ENCODE peak calls at places on chromosomes 12 and 14, in four cellular contexts. O is GM23248, J is HCT116, D is PC-9. N is an unnamed sample. For H3K9me2, the result is how much of the 10 kb centered on the place peaks cover.

GRCh38 chr12:39986674-39987073 is 119.2 kb downstream of the SLC2A13 start:
- DNase-seq in O (no peak), J (no peak), D (no peak), N (no peak)

GRCh38 chr14:80956922-80957321 is 1.5 kb downstream of the TSHR start:
- DNase-seq in O (no peak), J (no peak), D (no peak), N (peak)

GRCh38 chr12:47561746-47562145 is 144.1 kb downstream of the RPAP3 start:
- DNase-seq in O (no peak), J (no peak), D (no peak), N (no peak)

GRCh38 chr12:117646595-117646994 is 285.2 kb upstream of the NOS1 start:
- DNase-seq in O (no peak), J (no peak), D (no peak), N (no peak)

GRCh38 chr14:55356913-55357312 is 54.7 kb downstream of the ATG14 start:
- DNase-seq in O (no peak), J (no peak), D (no peak), N (no peak)

GRCh38 chr12:18400186-18400585 is 138.9 kb downstream of the PIK3C2G start:
- DNase-seq in O (no peak), J (no peak), D (no peak), N (no peak)

GRCh38 chr14:96104469-96105057 is 65.4 kb downstream of the C14orf132 start:
- DNase-seq in O (peak), J (no peak), D (peak), N (no peak)

GRCh38 chr14:61812347-61813100 is 50.3 kb downstream of the SNAPC1 start:
- DNase-seq in O (peak), J (no peak), D (no peak), N (no peak)

DNA sequence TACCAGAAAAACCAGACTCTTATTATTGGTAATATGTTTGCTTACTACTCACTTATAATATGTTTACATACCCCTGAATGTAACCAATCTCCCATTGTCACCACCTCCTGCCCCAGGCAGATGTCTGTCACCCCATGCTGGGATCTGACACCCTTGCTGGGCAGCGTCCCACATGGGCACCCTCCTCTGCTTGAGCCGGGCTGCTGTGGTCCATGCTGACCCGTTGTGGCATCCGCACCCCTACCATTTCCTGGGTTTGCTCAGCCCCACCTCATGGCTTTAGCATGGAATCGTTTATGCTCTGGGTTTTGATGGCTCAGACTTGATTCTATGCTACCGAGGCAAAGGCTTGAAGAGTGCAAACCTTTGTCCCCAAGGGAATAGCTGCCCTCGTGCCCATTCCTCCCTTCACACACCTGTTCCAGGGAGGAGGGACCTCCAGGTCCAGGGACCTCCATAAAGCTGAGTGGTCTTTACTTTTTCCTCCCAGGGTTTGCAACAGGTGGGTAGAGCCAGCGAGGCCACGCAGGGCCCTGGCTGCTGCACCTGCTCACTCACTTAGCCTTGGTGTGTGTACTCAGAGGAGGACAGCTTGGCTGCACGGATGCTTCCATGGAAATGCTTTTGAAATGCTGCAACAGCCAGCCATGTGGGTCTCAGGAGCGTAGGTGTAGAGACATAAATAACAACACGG is 68.7 kb downstream of the PRMT8 start:
- DNase-seq in O (no peak), J (no peak), D (no peak), N (no peak)
- H3K27ac ChIP-seq in O (no peak), J (no peak), D (no peak), N (no peak)

GRCh38 chr14:98458702-98459101 is 813.3 kb downstream of the BCL11B start:
- DNase-seq in O (no peak), J (no peak), D (no peak), N (no peak)
- H3K9me2 ChIP-seq in O (under half), J (under half), D (under half), N (under half)

GRCh38 chr12:22406622-22407021 is 72.1 kb upstream of the ST8SIA1 start:
- DNase-seq in O (peak), J (no peak), D (peak), N (no peak)

GRCh38 chr12:22408605-22409004 is 74.1 kb upstream of the ST8SIA1 start:
- DNase-seq in O (no peak), J (no peak), D (no peak), N (no peak)

GRCh38 chr12:22409071-22409951 is 74.8 kb upstream of the ST8SIA1 start:
- DNase-seq in O (peak), J (no peak), D (no peak), N (no peak)

GRCh38 chr12:22410497-22410896 is 76.0 kb upstream of the ST8SIA1 start:
- DNase-seq in O (no peak), J (peak), D (peak), N (no peak)

DNA sequence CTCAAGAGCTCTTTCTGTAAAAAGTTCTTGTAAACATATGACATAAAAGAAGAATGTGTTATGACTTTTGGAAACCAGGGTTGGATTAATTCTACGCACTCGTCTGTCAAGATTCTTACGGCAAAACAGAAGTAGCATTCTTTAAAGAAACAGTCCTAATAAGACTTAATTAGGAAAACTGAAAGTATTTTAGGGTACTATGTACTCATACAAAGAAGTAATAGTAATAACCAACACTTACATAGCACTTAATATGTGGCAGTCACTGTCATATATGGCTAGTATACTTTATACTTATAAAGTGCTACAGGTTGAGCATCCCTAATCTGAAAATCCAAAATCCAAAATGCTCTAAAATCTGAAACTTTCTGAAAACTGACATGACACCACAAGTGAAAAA is 72.9 kb upstream of the ST8SIA1 start:
- DNase-seq in O (no peak), J (no peak), D (no peak), N (no peak)
- H3K27ac ChIP-seq in O (no peak), J (no peak), D (no peak), N (no peak)

DNA sequence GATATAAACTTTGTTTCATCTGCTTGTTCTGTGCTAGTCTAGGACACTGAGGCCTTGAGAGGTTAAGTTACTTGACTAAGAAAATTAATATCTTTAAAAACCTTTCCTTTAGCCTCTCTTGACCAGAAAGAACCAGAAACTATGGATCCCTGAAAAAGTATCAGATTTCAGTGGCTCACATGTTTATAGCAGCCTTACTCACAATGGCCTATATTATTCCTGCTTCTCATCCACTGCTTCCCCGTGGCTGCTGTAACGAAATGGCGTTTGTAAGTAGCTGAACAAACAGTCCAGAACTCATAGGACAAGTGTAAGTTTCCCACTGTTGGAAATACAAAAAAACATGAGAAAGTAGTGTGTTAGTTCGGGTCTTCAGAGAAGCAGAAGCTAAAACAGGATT is 3.2 kb upstream of the PYGL start:
- DNase-seq in O (peak), J (no peak), D (no peak), N (no peak)
- H3K9me2 ChIP-seq in O (under half), J (under half), D (under half), N (under half)

DNA sequence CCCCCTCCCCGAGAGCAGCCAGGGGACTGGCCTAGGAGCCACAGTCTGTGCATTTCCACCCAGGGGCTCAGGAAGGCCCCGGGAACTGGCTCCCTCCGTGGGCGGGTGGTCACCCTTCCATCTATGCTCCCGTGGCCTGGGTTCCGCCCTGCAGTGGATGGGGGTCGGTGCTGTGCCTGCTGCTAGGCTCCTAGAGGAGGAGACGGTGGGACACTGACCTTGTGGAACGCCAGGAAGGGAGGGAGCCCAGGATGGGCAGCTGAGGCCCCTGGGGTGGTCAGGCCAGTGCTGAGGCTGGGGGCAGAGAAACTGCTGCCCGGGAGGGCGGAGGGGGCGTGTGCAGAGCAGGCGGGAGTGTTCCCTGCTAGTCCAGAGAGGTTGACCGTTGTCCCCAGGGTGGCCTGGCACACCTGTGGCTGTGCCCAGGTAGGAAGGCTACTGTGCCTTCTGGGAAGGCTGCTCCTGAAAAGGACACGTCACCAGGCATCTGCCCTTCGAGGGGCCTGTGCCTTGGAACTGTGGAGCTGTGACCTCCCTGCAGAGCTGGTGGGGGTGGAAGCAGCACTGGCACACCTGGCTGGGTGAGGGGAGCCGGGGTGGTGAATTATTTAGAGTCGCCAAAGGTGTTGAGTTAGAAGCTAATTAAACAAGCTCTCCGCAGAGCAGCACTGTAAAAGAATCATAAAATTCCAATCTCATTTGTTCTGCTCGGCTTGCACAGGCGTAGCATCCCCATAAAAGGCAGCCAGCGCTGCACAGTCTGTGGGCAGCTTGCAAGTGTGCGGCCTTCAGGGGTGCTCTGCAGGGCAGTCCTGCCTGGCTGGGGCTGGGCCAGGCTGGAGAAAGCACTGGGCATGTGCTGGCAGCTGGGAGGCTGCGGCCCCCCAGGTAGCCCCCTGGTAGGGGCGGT is 145.1 kb downstream of the KIF26A start:
- DNase-seq in O (no peak), J (no peak), D (no peak), N (no peak)
- H3K27ac ChIP-seq in O (no peak), J (no peak), D (no peak), N (no peak)

DNA sequence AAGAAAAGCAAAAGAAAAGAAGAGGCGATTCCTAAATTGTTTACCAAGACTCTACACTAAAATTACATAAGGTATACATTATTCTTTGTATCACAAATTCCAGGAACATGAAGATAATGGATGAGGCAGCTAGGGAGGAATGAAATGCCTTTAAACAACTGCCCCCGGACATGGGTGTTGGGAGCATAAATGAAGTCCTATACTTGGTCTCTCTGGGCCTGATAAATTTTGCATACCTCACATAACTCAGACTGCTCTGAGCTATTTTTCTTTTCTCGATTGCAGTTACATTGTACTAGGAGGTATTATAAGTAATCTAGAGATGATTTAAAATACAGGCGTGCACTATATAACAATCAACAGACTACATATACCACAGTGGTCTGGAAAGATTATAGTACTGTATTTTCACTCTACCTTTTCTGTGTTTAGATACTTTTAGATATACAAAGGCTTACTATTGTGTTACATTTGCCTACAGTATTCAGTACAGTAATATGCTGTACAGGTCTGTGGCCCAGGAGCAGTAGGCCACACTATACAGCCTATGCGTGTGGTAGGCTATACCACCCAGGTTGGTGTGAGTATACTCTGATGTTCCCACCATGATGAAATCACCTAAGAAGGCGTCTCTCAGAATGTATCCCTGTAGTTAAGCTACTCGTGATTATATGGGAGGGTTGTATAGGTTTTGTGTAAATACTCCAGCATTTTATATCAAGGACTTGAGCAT is 14.3 kb downstream of the FNTB start:
- DNase-seq in O (peak), J (no peak), D (no peak), N (no peak)
- H3K9me2 ChIP-seq in O (under half), J (under half), D (under half), N (under half)

GRCh38 chr12:108236366-108236765 is 102.7 kb downstream of the CMKLR1 start:
- DNase-seq in O (no peak), J (no peak), D (no peak), N (no peak)

GRCh38 chr12:108235231-108235959 is 103.7 kb downstream of the CMKLR1 start:
- DNase-seq in O (no peak), J (no peak), D (no peak), N (no peak)

GRCh38 chr12:108232565-108232964 is 103.5 kb downstream of the WSCD2 start:
- DNase-seq in O (no peak), J (peak), D (no peak), N (no peak)

GRCh38 chr12:108231909-108232434 is 102.9 kb downstream of the WSCD2 start:
- DNase-seq in O (no peak), J (no peak), D (no peak), N (no peak)

GRCh38 chr12:108234155-108234554 is 105.0 kb downstream of the CMKLR1 start:
- DNase-seq in O (peak), J (no peak), D (no peak), N (no peak)
- H3K27ac ChIP-seq in O (no peak), J (no peak), D (no peak), N (no peak)

GRCh38 chr14:104431351-104431928 is 148.1 kb upstream of the C14orf180 start:
- DNase-seq in O (no peak), J (no peak), D (no peak), N (no peak)

GRCh38 chr14:104434214-104435076 is 145.1 kb upstream of the C14orf180 start:
- DNase-seq in O (no peak), J (no peak), D (no peak), N (no peak)

GRCh38 chr14:104433401-104434213 is 146.0 kb upstream of the C14orf180 start:
- DNase-seq in O (no peak), J (no peak), D (no peak), N (no peak)

GRCh38 chr14:104431929-104432541 is 147.5 kb upstream of the C14orf180 start:
- DNase-seq in O (no peak), J (no peak), D (no peak), N (no peak)

GRCh38 chr14:104432611-104433231 is 146.8 kb upstream of the C14orf180 start:
- DNase-seq in O (no peak), J (no peak), D (no peak), N (no peak)
- H3K9me2 ChIP-seq in O (under half), J (under half), D (under half), N (under half)

GRCh38 chr14:34715108-34715863 is 893 bp upstream of the CFL2 start:
- DNase-seq in O (peak), J (no peak), D (no peak), N (no peak)
- H3K27ac ChIP-seq in O (peak), J (peak), D (no peak), N (peak)

N was measured in OCI-LY7.